ENCODE peak calls at places on chromosomes 4 and X, in nine cellular contexts. B is H9, J is aorta, Y is Caco-2, N is IMR-90, U is cardiac muscle cell, K is right cardiac atrium, C is H1, I is left ventricle myocardium inferior. O is an unnamed sample.

GRCh38 chrX:156001001-156001666 is 3.6 kb downstream of the IL9R start:
- DNase-seq in B (no peak), J (no peak), Y (no peak), N (no peak), U (no peak), K (no peak), C (no peak), I (no peak), O (peak; percentile 22)

GRCh38 chrX:154142950-154143745 is 895 bp upstream of the OPN1LW start:
- DNase-seq in B (no peak), J (no peak), Y (no peak), N (no peak), U (no peak), K (no peak), C (no peak), I (no peak), O (peak; percentile 68)

GRCh38 chr4:173835863-173836262 is 305.8 kb upstream of the HAND2 start:
- DNase-seq in B (peak; percentile 35), J (peak; percentile 45), Y (no peak), N (peak; percentile 80), U (peak; percentile 80), K (peak; percentile 79), C (no peak), I (peak; percentile 16), O (peak; percentile 42)

GRCh38 chrX:102498732-102499131 is 17.8 kb downstream of the TMSB15A start:
- DNase-seq in B (no peak), J (no peak), Y (no peak), N (no peak), U (no peak), K (no peak), C (no peak), I (no peak), O (no peak)

GRCh38 chr4:158775091-158775651 is 6.3 kb downstream of the FNIP2 start:
- DNase-seq in B (no peak), J (no peak), Y (no peak), N (peak; percentile 68), U (peak; percentile 80), K (peak; percentile 59), C (no peak), I (no peak), O (peak; percentile 66)

GRCh38 chr4:103091601-103092223 is 7.9 kb downstream of the BDH2 start:
- DNase-seq in B (no peak), J (no peak), Y (peak; percentile 42), N (peak; percentile 79), U (peak; percentile 74), K (no peak), C (no peak), I (no peak), O (no peak)

GRCh38 chrX:37684426-37684825 is 1.2 kb upstream of the XK start:
- DNase-seq in B (no peak), J (no peak), Y (no peak), N (no peak), U (no peak), K (no peak), C (no peak), I (no peak), O (no peak)

GRCh38 chr4:173185832-173186545 is 17.4 kb downstream of the GALNT7 start:
- DNase-seq in B (no peak), J (no peak), Y (no peak), N (no peak), U (no peak), K (no peak), C (no peak), I (no peak), O (no peak)

GRCh38 chrX:135411893-135412292 is 9.9 kb upstream of the SMIM10L2A start:
- DNase-seq in B (no peak), J (no peak), Y (no peak), N (peak; percentile 59), U (no peak), K (no peak), C (no peak), I (no peak), O (no peak)

GRCh38 chr4:101790521-101791188 is at the start of gene BANK1:
- DNase-seq in B (peak; percentile 88), J (peak; percentile 61), Y (peak; percentile 63), N (peak; percentile 2), U (peak; percentile 54), K (peak; percentile 69), C (peak; percentile 91), I (peak; percentile 18), O (peak; percentile 80)

GRCh38 chrX:111100191-111100590 is 4.2 kb downstream of the PAK3 start:
- DNase-seq in B (peak; percentile 65), J (no peak), Y (no peak), N (peak; percentile 24), U (peak; percentile 46), K (no peak), C (peak; percentile 50), I (no peak), O (peak; percentile 95)

DNA sequence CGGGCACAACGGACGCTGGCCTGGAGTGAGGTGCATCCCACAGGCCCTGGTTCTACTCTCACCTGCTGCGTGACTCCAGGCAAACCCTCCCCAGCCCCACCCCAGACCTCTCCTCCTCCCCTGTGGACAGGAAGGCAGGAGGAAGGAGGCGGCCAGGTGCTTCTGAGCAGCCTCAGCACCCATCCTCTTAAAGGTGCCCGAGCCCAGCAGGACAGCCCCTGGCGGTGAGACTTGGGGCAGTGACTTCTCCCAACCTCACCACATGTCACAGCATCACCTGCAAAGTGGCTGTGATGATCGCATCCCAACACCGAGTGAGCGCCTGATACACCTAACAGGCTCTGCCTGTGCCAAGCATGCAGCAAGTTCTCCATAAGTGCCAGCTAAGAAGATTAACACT is 17.1 kb upstream of the MAN2B2 start:
- DNase-seq in B (no peak), J (no peak), Y (no peak), N (no peak), U (no peak), K (no peak), C (no peak), I (no peak), O (no peak)
- H3K27me3 ChIP-seq in B (peaks cover 12% of the 10 kb centered on the region), J (no peaks in the 10 kb centered on the region), Y (no peaks in the 10 kb centered on the region), N (peaks cover 68% of the 10 kb centered on the region), U (peaks cover 84% of the 10 kb centered on the region), K (no peaks in the 10 kb centered on the region), C (peaks cover 9% of the 10 kb centered on the region), I (peaks cover 88% of the 10 kb centered on the region), O (peaks cover 58% of the 10 kb centered on the region)

DNA sequence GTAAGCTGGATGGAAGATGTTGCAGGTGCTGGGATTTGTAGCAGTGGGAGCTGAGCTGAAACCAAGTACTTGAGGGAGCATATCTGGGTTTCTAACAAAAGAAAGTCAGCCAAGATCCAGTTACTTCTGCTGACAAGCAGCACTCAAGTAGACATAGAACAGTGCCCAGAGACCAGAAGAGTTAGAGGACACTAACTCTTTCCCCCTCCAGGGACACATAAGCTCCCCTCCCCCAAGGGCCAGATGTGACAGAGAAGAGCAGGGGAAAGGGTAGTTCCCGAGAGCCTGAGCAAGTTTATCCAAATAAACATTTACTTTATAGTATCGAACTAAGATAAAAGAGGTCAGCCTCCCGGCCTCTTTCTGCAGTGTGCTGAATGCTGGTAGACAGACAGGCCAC is 12.2 kb downstream of the TRPC3 start:
- DNase-seq in B (no peak), J (no peak), Y (no peak), N (peak; percentile 12), U (no peak), K (no peak), C (no peak), I (no peak), O (no peak)
- H3K27me3 ChIP-seq in B (no peaks in the 10 kb centered on the region), J (no peaks in the 10 kb centered on the region), Y (no peaks in the 10 kb centered on the region), N (no peaks in the 10 kb centered on the region), U (no peaks in the 10 kb centered on the region), K (no peaks in the 10 kb centered on the region), C (no peaks in the 10 kb centered on the region), I (peaks cover 51% of the 10 kb centered on the region), O (peaks cover 9% of the 10 kb centered on the region)

DNA sequence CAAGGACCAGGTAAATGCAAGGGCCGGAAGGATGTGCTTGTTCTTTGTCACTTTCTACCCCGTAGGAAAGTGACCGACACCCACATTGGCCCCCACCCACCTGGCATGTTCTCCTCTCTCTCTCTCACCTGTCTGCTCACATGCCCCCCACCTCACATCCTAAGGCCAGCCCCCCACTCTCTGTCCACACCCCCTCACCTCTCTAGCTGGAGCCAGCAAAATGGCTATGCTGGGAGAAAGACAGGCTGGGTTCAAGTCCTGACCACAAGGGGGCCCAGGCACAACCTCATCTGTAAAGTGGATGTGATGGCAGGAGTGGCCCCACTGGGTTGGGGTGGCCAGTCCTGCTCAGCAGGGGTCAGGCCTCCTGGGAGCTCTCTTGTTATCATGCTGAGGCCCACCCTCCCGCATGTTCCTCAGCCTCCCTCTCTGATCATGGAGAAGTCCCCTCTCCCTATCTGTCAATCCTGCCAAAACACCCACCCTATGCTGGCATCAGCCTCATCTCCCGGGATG is 1.7 kb upstream of the PPP2R2C start:
- DNase-seq in B (peak; percentile 62), J (no peak), Y (no peak), N (no peak), U (no peak), K (no peak), C (peak; percentile 60), I (no peak), O (peak; percentile 72)
- H3K27me3 ChIP-seq in B (peaks cover 15% of the 10 kb centered on the region), J (no peaks in the 10 kb centered on the region), Y (peaks cover 2% of the 10 kb centered on the region), N (peaks cover 32% of the 10 kb centered on the region), U (peaks cover 70% of the 10 kb centered on the region), K (no peaks in the 10 kb centered on the region), C (peaks cover 20% of the 10 kb centered on the region), I (peaks cover 88% of the 10 kb centered on the region), O (peaks cover 22% of the 10 kb centered on the region)

GRCh38 chr4:8132947-8133705 is 25.5 kb downstream of the ABLIM2 start:
- DNase-seq in B (no peak), J (no peak), Y (no peak), N (no peak), U (peak; percentile 44), K (peak; percentile 35), C (no peak), I (no peak), O (no peak)
- H3K27me3 ChIP-seq in B (no peaks in the 10 kb centered on the region), J (no peaks in the 10 kb centered on the region), Y (no peaks in the 10 kb centered on the region), N (peaks cover 54% of the 10 kb centered on the region), U (no peaks in the 10 kb centered on the region), K (no peaks in the 10 kb centered on the region), C (no peaks in the 10 kb centered on the region), I (peaks cover 14% of the 10 kb centered on the region), O (peaks cover 12% of the 10 kb centered on the region)

DNA sequence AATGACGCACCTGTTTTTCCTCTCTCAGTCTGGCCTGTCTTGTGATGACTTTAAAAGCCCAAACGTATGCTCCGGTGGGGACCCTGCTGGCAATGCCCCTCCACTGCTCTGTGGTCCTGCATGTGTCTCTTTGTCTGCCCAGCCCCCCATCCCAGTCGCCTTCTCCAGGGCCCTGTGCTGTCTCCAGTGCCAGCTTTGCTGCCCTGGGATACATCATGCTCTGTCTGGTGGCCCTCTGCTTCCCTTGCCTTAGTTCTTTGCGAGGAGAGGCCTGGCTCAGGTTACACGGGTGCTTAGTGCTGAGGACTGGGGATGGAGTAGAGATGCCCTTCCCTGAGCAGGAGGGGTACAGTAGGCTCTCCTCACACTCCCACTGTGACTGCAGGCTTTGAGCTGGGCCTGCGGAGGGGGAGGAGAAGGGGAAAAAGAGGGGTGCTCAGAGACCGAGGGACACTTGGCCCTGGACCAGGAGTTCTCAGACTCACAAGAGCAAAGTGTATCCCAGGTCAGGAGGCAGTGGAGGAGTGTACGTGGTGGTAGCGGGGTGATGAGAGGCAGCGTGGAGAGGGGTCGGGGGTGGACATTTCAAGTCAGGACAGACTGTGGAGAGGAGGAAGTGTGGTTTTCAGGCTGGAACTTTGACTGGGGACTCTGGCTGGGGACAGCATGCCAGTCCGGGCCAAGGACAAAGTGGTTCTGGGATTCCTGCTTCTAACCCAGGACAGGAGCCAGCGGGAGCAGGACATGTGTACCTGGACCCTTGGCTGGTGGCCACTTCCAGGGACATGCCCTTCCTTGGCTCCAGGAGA is 2.8 kb downstream of the APLN start:
- DNase-seq in B (peak; percentile 15), J (no peak), Y (no peak), N (no peak), U (no peak), K (no peak), C (no peak), I (peak; percentile 38), O (no peak)
- H3K27me3 ChIP-seq in B (peaks cover 34% of the 10 kb centered on the region), J (no peaks in the 10 kb centered on the region), Y (no peaks in the 10 kb centered on the region), N (peaks cover 30% of the 10 kb centered on the region), U (peaks cover 52% of the 10 kb centered on the region), K (no peaks in the 10 kb centered on the region), C (peaks cover 14% of the 10 kb centered on the region), I (no peaks in the 10 kb centered on the region), O (peaks cover 3% of the 10 kb centered on the region)